ENCODE peak calls at places on chromosomes 7 and 10, in seven cellular contexts. U is stomach, D is sigmoid colon, B is HCT116, E is K562, O is suprapubic skin, F is GM12878. K is an unnamed sample.

GRCh38 chr10:100109670-100110069 is 28.0 kb upstream of the CPN1 start:
- DNase-seq in U (no peak), D (no peak), B (peak; percentile 28), E (no peak), O (no peak), F (no peak), K (no peak)

GRCh38 chr10:78343266-78343665 is 309.6 kb downstream of the RPS24 start:
- DNase-seq in U (no peak), D (peak; percentile 15), B (no peak), E (no peak), O (peak; percentile 13), F (no peak), K (no peak)

GRCh38 chr7:46930336-46930735 is 651.6 kb downstream of the TNS3 start:
- DNase-seq in U (no peak), D (no peak), B (no peak), E (no peak), O (no peak), F (no peak), K (no peak)

GRCh38 chr7:151205749-151206148 is 4.5 kb downstream of the H2BK1 start:
- DNase-seq in U (no peak), D (no peak), B (no peak), E (no peak), O (no peak), F (no peak), K (no peak)

GRCh38 chr10:130218181-130218641 is 82.0 kb downstream of the GLRX3 start:
- DNase-seq in U (no peak), D (peak; percentile 49), B (no peak), E (no peak), O (peak; percentile 72), F (no peak), K (no peak)

GRCh38 chr10:93334901-93335312 is 147.2 kb downstream of the MYOF start:
- DNase-seq in U (no peak), D (no peak), B (peak; percentile 83), E (no peak), O (no peak), F (no peak), K (peak; percentile 20)

GRCh38 chr7:24619978-24620377 is 46.7 kb downstream of the PALS2 start:
- DNase-seq in U (no peak), D (no peak), B (no peak), E (no peak), O (no peak), F (no peak), K (no peak)

GRCh38 chr7:9407816-9408215 is 974.4 kb downstream of the NXPH1 start:
- DNase-seq in U (no peak), D (no peak), B (no peak), E (no peak), O (no peak), F (no peak), K (no peak)

GRCh38 chr7:100887955-100888481 is 1.5 kb downstream of the UFSP1 start:
- DNase-seq in U (no peak), D (no peak), B (no peak), E (no peak), O (no peak), F (no peak), K (no peak)

GRCh38 chr7:33669251-33669670 is 236.1 kb upstream of the BMPER start:
- DNase-seq in U (no peak), D (no peak), B (no peak), E (no peak), O (no peak), F (no peak), K (no peak)

GRCh38 chr10:76086571-76087260 is 655.3 kb downstream of the LRMDA start:
- DNase-seq in U (no peak), D (peak; percentile 89), B (no peak), E (peak; percentile 23), O (no peak), F (peak; percentile 4), K (no peak)

GRCh38 chr10:68633816-68634466 is 73.8 kb downstream of the TET1 start:
- DNase-seq in U (no peak), D (no peak), B (no peak), E (no peak), O (no peak), F (no peak), K (no peak)

GRCh38 chr7:128103498-128104108 is 72.4 kb upstream of the LRRC4 start:
- DNase-seq in U (no peak), D (no peak), B (no peak), E (no peak), O (no peak), F (no peak), K (no peak)

GRCh38 chr7:39357648-39358047 is 208.6 kb upstream of the YAE1 start:
- DNase-seq in U (no peak), D (no peak), B (peak; percentile 2), E (peak; percentile 18), O (no peak), F (no peak), K (no peak)

GRCh38 chr7:39272676-39273075 is 293.5 kb upstream of the YAE1 start:
- DNase-seq in U (no peak), D (no peak), B (no peak), E (no peak), O (no peak), F (no peak), K (no peak)

GRCh38 chr7:99137418-99138180 is 6.3 kb downstream of the SMURF1 start:
- DNase-seq in U (no peak), D (no peak), B (no peak), E (no peak), O (no peak), F (no peak), K (no peak)

GRCh38 chr10:85429126-85429525 is 937.5 kb downstream of the GRID1 start:
- DNase-seq in U (no peak), D (no peak), B (no peak), E (no peak), O (no peak), F (no peak), K (no peak)

DNA sequence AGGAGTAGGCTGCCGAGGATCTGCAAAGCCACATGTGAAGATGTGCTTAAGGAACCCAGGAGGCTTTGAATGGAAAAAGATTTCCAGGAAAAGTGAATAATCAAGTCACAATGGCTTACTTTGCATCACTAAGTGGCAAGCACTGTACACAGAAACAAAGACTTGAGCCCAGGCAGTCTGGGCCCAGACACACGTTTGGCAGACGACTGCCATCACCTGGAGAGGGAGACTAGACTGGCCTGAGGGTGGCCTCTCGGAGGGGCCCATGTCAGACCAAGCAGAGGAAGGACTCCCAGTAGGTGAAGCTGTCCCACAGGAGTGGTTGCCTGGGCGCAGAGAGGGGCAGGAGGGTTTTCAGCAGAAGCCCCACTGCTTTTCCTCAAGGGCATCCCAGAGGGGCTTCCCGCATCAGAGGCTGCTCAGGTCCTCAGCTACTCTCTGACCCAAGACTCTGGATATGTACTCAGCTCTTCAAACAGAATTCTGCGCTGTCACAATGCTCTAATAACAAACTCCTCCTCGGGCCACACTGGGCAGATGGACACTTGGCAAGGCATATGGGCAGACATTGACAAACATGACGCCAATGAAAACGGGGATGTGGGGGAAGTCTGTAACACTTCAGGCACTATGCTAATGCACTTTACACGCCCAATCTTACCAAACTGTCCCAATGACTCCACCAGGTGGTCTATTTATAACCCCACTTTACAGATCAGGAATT is 27.9 kb upstream of the FRAT2 start:
- DNase-seq in U (no peak), D (no peak), B (no peak), E (no peak), O (no peak), F (no peak), K (no peak)
- H3K27ac ChIP-seq in U (no peak overlapping the region), D (no peak overlapping the region), B (no peak overlapping the region), E (no peak overlapping the region), O (no peak overlapping the region), F (no peak overlapping the region), K (no peak overlapping the region)

GRCh38 chr10:102400061-102400460 is 4.6 kb downstream of the NFKB2 start:
- DNase-seq in U (no peak), D (no peak), B (no peak), E (no peak), O (no peak), F (no peak), K (no peak)

GRCh38 chr10:102401322-102401614 is 5.8 kb downstream of the NFKB2 start:
- DNase-seq in U (no peak), D (peak; percentile 71), B (no peak), E (no peak), O (no peak), F (no peak), K (no peak)

GRCh38 chr10:102400598-102401321 is 5.3 kb downstream of the NFKB2 start:
- DNase-seq in U (no peak), D (peak; percentile 64), B (no peak), E (no peak), O (no peak), F (no peak), K (no peak)

GRCh38 chr10:102398172-102399020 is 2.9 kb downstream of the NFKB2 start:
- DNase-seq in U (no peak), D (no peak), B (no peak), E (no peak), O (no peak), F (no peak), K (no peak)

DNA sequence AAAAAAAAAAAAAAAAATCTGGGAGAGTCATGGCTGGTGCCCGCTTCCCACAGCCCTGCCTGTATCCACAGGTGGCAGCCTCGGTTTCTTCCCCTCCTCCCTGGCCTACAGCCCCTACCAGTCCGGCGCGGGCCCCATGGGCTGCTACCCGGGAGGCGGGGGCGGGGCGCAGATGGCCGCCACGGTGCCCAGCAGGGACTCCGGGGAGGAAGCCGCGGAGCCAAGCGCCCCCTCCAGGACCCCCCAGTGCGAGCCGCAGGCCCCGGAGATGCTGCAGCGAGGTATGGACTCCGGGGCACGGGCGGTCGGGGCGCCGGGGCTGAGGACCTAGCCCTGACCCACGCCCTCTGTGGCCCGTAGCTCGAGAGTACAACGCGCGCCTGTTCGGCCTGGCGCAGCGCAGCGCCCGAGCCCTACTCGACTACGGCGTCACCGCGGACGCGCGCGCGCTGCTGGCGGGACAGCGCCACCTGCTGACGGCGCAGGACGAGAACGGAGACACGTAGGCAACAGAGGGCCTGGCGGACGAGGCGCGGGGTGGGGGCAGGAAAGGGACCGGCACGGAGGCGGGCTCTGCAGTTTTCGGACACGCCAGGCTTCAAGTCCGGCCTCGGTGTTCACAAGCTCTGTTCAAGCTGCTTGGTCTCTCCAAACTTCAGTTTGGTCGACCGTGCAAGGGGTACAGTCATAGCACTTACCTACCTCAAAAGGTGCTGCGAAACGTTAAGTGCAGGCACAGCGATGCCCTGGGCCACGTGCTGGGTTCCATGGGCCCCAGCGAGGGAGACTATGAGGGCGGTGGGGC is 3.9 kb downstream of the NFKB2 start:
- DNase-seq in U (peak; percentile 93), D (peak; percentile 95), B (peak; percentile 80), E (peak; percentile 90), O (peak; percentile 92), F (peak; percentile 56), K (peak; percentile 90)
- TF ChIP-seq POLR2AphosphoS5 in U (peak; percentile 88), D (peak; percentile 90), B (peak; percentile 91), E (no peak), O (peak; percentile 65), F (peak; percentile 73), K (peak; percentile 83)

GRCh38 chr10:124744047-124744687 is at the start of gene FAM53B:
- DNase-seq in U (peak; percentile 87), D (peak; percentile 91), B (peak; percentile 56), E (peak; percentile 87), O (no peak), F (no peak), K (no peak)
- TF ChIP-seq POLR2A in U (no peak), D (no peak), B (peak; percentile 53), E (no peak), O (peak; percentile 58), F (peak; percentile 69), K (no peak)

DNA sequence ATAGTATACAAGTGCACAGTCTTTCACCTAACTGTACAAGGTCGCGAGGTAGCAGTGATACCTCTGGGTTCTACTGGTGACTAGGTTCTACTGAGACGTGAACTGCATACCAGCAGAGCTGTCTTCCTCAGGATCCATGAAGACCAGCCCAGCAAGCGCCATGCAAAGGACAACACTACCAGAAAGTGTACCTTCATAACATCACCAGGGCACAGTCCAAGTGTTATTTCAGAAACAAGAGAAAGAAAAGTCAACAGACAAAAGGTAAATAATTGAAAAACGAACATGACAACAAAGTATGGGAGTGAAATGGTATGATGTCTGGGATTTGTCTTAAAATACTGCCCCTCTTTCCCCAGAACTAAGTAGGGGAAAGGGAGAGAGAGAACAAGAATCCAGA is 141.1 kb upstream of the ASAH2 start:
- DNase-seq in U (no peak), D (no peak), B (no peak), E (no peak), O (no peak), F (no peak), K (no peak)
- H3K27ac ChIP-seq in U (no peak overlapping the region), D (no peak overlapping the region), B (no peak overlapping the region), E (no peak overlapping the region), O (no peak overlapping the region), F (no peak overlapping the region), K (no peak overlapping the region)

K was measured in breast epithelium.